ENCODE peak calls at places on chromosomes 5 and 9, in ten cellular contexts. H is G401; O is stimulated activated CD4-positive, alpha-beta T cell treated with anti-CD3 and anti-CD28 coated beads, Interleukin-15, amount 100 ng/mL, for 1 hour; B is fibroblast of lung; S is activated effector memory CD4-positive, alpha-beta T cell treated with anti-CD3 and anti-CD28 coated beads, Interleukin-2, amount 50 U/mL, for 16 hours; I is activated CD4-positive, alpha-beta T cell treated with anti-CD3 and anti-CD28 coated beads for 4 hours; P is M059J; W is amniotic stem cell; U is NCI-H1092 treated with DMSO at 0.1 percent for 48 hours; F is ELR. C is an unnamed sample.

GRCh38 chr5:180331647-180331950 is 21.5 kb downstream of the GFPT2 start:
- DNase-seq in B (no peak), P (no peak), O (no peak), F (no peak), H (no peak), S (no peak), W (no peak), I (no peak), U (no peak), C (no peak)

GRCh38 chr9:16057541-16057940 is 504.7 kb downstream of the CCDC171 start:
- DNase-seq in W (no peak), U (no peak), S (no peak), P (no peak), O (no peak), H (no peak), B (no peak), I (no peak), F (no peak), C (no peak)

GRCh38 chr9:133956520-133957076 is 35.5 kb downstream of the VAV2 start:
- DNase-seq in P (no peak), U (no peak), H (no peak), O (no peak), F (no peak), S (no peak), W (no peak), B (peak), I (no peak), C (no peak)

GRCh38 chr5:138230981-138231589 is 18.0 kb upstream of the CDC23 start:
- DNase-seq in I (no peak), F (peak), S (no peak), U (peak), O (no peak), H (no peak), P (peak), B (no peak), W (no peak), C (no peak)

GRCh38 chr5:140295414-140295813 is 7.5 kb downstream of the PFDN1 start:
- DNase-seq in H (peak), U (no peak), F (peak), S (no peak), O (no peak), I (peak), P (peak), B (peak), W (peak), C (no peak)

GRCh38 chr5:61000887-61001286 is 55.9 kb downstream of the NDUFAF2 start:
- DNase-seq in H (peak), U (no peak), B (no peak), W (no peak), I (no peak), S (no peak), F (peak), O (no peak), P (peak), C (no peak)

GRCh38 chr9:110655723-110656641 is 12.6 kb upstream of the MUSK start:
- DNase-seq in P (peak), O (no peak), H (no peak), S (no peak), I (no peak), U (no peak), F (peak), W (no peak), B (peak), C (no peak)

GRCh38 chr9:28050046-28050445 is 476.8 kb upstream of the C9orf72 start:
- DNase-seq in O (no peak), F (no peak), W (no peak), U (no peak), B (no peak), H (no peak), P (no peak), I (no peak), S (no peak), C (no peak)

GRCh38 chr5:159331099-159331973 is 1.0 kb upstream of the IL12B start:
- DNase-seq in B (peak), F (peak), H (peak), I (peak), S (peak), W (no peak), P (no peak), U (peak), O (peak), C (peak)

GRCh38 chr5:383621-384020 is 59.4 kb upstream of the EXOC3 start:
- DNase-seq in I (no peak), S (peak), O (no peak), P (no peak), H (no peak), B (no peak), U (no peak), F (no peak), W (no peak), C (peak)

GRCh38 chr5:134446938-134447337 is 35.3 kb upstream of the CDKN2AIPNL start:
- DNase-seq in W (no peak), F (no peak), U (no peak), S (no peak), I (no peak), O (no peak), B (no peak), H (no peak), P (peak), C (no peak)

GRCh38 chr9:91431485-91431884 is 7.9 kb upstream of the NFIL3 start:
- DNase-seq in W (no peak), F (no peak), S (no peak), U (no peak), B (no peak), I (no peak), H (no peak), O (no peak), P (no peak), C (no peak)

GRCh38 chr5:116448869-116449453 is 125.7 kb downstream of the SEMA6A start:
- DNase-seq in B (no peak), U (peak), P (no peak), S (no peak), H (no peak), I (no peak), W (no peak), F (no peak), O (no peak), C (no peak)

GRCh38 chr5:132138260-132138659 is 64.7 kb downstream of the CSF2 start:
- DNase-seq in H (no peak), U (no peak), F (peak), O (no peak), I (no peak), W (no peak), B (peak), S (no peak), P (no peak), C (no peak)

GRCh38 chr9:69249337-69249736 is 75.3 kb downstream of the TJP2 start:
- DNase-seq in B (peak), F (no peak), U (no peak), I (no peak), O (no peak), W (no peak), H (no peak), P (peak), S (no peak), C (no peak)

GRCh38 chr9:93580654-93581380 is 4.4 kb downstream of the PHF2 start:
- DNase-seq in P (no peak), S (peak), F (no peak), U (no peak), O (no peak), W (no peak), B (no peak), I (no peak), H (peak), C (no peak)

GRCh38 chr5:112684737-112685136 is 52.9 kb upstream of the APC start:
- DNase-seq in F (peak), O (no peak), B (no peak), I (no peak), S (no peak), U (no peak), P (peak), H (no peak), W (peak), C (no peak)

GRCh38 chr5:40464461-40464860 is 215.3 kb upstream of the PTGER4 start:
- DNase-seq in S (no peak), B (peak), U (no peak), P (peak), I (no peak), H (no peak), W (no peak), O (no peak), F (peak), C (no peak)

GRCh38 chr9:16075695-16076094 is 522.9 kb downstream of the CCDC171 start:
- DNase-seq in W (no peak), I (no peak), B (no peak), O (no peak), S (no peak), F (peak), U (no peak), P (no peak), H (no peak), C (no peak)

GRCh38 chr5:151696470-151697061 is 9.9 kb upstream of the SPARC start:
- DNase-seq in P (peak), W (peak), B (peak), S (no peak), O (no peak), F (peak), I (no peak), U (no peak), H (no peak), C (no peak)

C was measured in activated naive CD4-positive, alpha-beta T cell treated with anti-CD3 and anti-CD28 coated beads, Interleukin-2, amount 50 U/mL, for 16 hours.